ENCODE peak calls at places on chromosomes 11 and 22, in ten cellular contexts. One of them, this sample, is unnamed.

GRCh38 chr11:46743043-46743442 is 24.0 kb downstream of the F2 start:
- DNase-seq in ovary: no peak
- DNase-seq in astrocyte of the cerebellum: no peak
- DNase-seq in astrocyte: no peak
- DNase-seq in spleen: no peak
- DNase-seq in gastrocnemius medialis: no peak
- DNase-seq in GM23338: no peak
- DNase-seq in adrenal gland: no peak
- DNase-seq in right lobe of liver: no peak
- DNase-seq in fibroblast of mammary gland: no peak
- DNase-seq in this sample: no peak

GRCh38 chr11:129569007-129569406 is 193.4 kb downstream of the BARX2 start:
- DNase-seq in GM23338: no peak
- DNase-seq in astrocyte: no peak
- DNase-seq in astrocyte of the cerebellum: no peak
- DNase-seq in adrenal gland: no peak
- DNase-seq in right lobe of liver: no peak
- DNase-seq in fibroblast of mammary gland: no peak
- DNase-seq in gastrocnemius medialis: no peak
- DNase-seq in spleen: no peak
- DNase-seq in ovary: no peak
- DNase-seq in this sample: no peak

GRCh38 chr11:75350743-75351540 is 519 bp downstream of the ARRB1 start:
- DNase-seq in fibroblast of mammary gland: peak
- DNase-seq in gastrocnemius medialis: peak
- DNase-seq in right lobe of liver: peak
- DNase-seq in astrocyte of the cerebellum: no peak
- DNase-seq in astrocyte: peak
- DNase-seq in spleen: peak
- DNase-seq in GM23338: peak
- DNase-seq in adrenal gland: peak
- DNase-seq in ovary: peak
- DNase-seq in this sample: no peak

GRCh38 chr11:67090717-67091116 is 28.3 kb upstream of the KDM2A start:
- DNase-seq in gastrocnemius medialis: no peak
- DNase-seq in GM23338: no peak
- DNase-seq in adrenal gland: no peak
- DNase-seq in spleen: no peak
- DNase-seq in astrocyte of the cerebellum: no peak
- DNase-seq in ovary: no peak
- DNase-seq in fibroblast of mammary gland: no peak
- DNase-seq in right lobe of liver: no peak
- DNase-seq in astrocyte: no peak
- DNase-seq in this sample: no peak

GRCh38 chr11:108873305-108873704 is 208.4 kb downstream of the DDX10 start:
- DNase-seq in adrenal gland: no peak
- DNase-seq in astrocyte: peak
- DNase-seq in fibroblast of mammary gland: no peak
- DNase-seq in gastrocnemius medialis: no peak
- DNase-seq in astrocyte of the cerebellum: no peak
- DNase-seq in ovary: no peak
- DNase-seq in GM23338: no peak
- DNase-seq in spleen: no peak
- DNase-seq in right lobe of liver: no peak
- DNase-seq in this sample: no peak

GRCh38 chr22:23282089-23282501 is 101.8 kb downstream of the BCR start:
- DNase-seq in fibroblast of mammary gland: peak
- DNase-seq in ovary: peak
- DNase-seq in astrocyte of the cerebellum: no peak
- DNase-seq in right lobe of liver: no peak
- DNase-seq in GM23338: no peak
- DNase-seq in gastrocnemius medialis: no peak
- DNase-seq in spleen: no peak
- DNase-seq in astrocyte: peak
- DNase-seq in adrenal gland: peak
- DNase-seq in this sample: peak

GRCh38 chr22:49297286-49297870 is 530.3 kb downstream of the BRD1 start:
- DNase-seq in ovary: no peak
- DNase-seq in astrocyte of the cerebellum: no peak
- DNase-seq in spleen: peak
- DNase-seq in adrenal gland: no peak
- DNase-seq in astrocyte: no peak
- DNase-seq in fibroblast of mammary gland: no peak
- DNase-seq in GM23338: no peak
- DNase-seq in gastrocnemius medialis: no peak
- DNase-seq in right lobe of liver: no peak
- DNase-seq in this sample: no peak

GRCh38 chr22:25698986-25699385 is 43.0 kb upstream of the MYO18B start:
- DNase-seq in astrocyte of the cerebellum: no peak
- DNase-seq in spleen: no peak
- DNase-seq in GM23338: no peak
- DNase-seq in fibroblast of mammary gland: no peak
- DNase-seq in right lobe of liver: no peak
- DNase-seq in adrenal gland: no peak
- DNase-seq in ovary: no peak
- DNase-seq in gastrocnemius medialis: no peak
- DNase-seq in astrocyte: no peak
- DNase-seq in this sample: no peak

GRCh38 chr11:103936059-103936458 is 100.4 kb upstream of the DDI1 start:
- DNase-seq in GM23338: no peak
- DNase-seq in right lobe of liver: no peak
- DNase-seq in astrocyte: peak
- DNase-seq in adrenal gland: peak
- DNase-seq in spleen: no peak
- DNase-seq in astrocyte of the cerebellum: no peak
- DNase-seq in ovary: no peak
- DNase-seq in gastrocnemius medialis: no peak
- DNase-seq in fibroblast of mammary gland: peak
- DNase-seq in this sample: no peak

GRCh38 chr22:44591146-44591790 is 93.2 kb upstream of the RTL6 start:
- DNase-seq in astrocyte of the cerebellum: no peak
- DNase-seq in fibroblast of mammary gland: no peak
- DNase-seq in right lobe of liver: no peak
- DNase-seq in astrocyte: no peak
- DNase-seq in ovary: no peak
- DNase-seq in adrenal gland: no peak
- DNase-seq in GM23338: no peak
- DNase-seq in spleen: no peak
- DNase-seq in gastrocnemius medialis: no peak
- DNase-seq in this sample: no peak

GRCh38 chr11:76609736-76610370 is 60.7 kb downstream of the LRRC32 start:
- DNase-seq in right lobe of liver: no peak
- DNase-seq in GM23338: no peak
- DNase-seq in adrenal gland: no peak
- DNase-seq in fibroblast of mammary gland: peak
- DNase-seq in astrocyte of the cerebellum: peak
- DNase-seq in gastrocnemius medialis: no peak
- DNase-seq in ovary: no peak
- DNase-seq in spleen: no peak
- DNase-seq in astrocyte: peak
- DNase-seq in this sample: no peak

DNA sequence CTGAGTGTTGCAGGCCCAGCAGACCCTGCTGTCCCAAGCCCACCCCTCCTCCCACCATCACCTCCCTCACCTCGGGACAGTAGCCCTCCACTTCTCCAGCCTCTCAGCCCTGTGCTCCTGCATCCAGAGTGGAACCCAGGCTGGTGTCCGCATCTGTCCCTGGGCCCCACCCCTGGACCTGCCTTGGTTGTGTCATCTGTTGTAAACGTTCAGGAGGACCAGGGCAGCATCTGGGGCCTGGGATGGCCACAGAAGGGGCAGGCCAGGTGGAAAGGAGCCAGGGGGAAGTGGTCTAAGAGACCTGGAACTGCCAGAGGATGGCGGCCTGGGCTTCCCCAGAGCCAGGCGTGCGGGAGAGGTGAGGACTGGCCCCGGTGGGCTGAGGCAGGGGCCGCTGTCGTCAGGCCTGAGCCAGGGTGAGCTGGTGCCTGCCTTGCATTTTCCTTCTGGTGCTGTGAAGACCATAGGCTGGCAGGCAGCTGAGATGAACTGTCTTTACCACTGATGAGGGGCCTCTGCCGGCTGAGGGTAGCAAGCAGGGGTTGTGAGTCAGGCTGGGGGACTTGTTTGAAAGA is 26.1 kb upstream of the MGAT3 start:
- DNase-seq in right lobe of liver: no peak
- DNase-seq in ovary: no peak
- DNase-seq in fibroblast of mammary gland: no peak
- DNase-seq in astrocyte: no peak
- DNase-seq in astrocyte of the cerebellum: no peak
- DNase-seq in adrenal gland: no peak
- DNase-seq in spleen: peak
- DNase-seq in GM23338: no peak
- DNase-seq in gastrocnemius medialis: no peak
- DNase-seq in this sample: no peak
- H3K4me3 ChIP-seq in right lobe of liver: no peak
- H3K4me3 ChIP-seq in ovary: no peak
- H3K4me3 ChIP-seq in fibroblast of mammary gland: no peak
- H3K4me3 ChIP-seq in astrocyte: no peak
- H3K4me3 ChIP-seq in astrocyte of the cerebellum: no peak
- H3K4me3 ChIP-seq in adrenal gland: no peak
- H3K4me3 ChIP-seq in spleen: no peak
- H3K4me3 ChIP-seq in GM23338: no peak
- H3K4me3 ChIP-seq in gastrocnemius medialis: no peak
- H3K4me3 ChIP-seq in this sample: no peak

GRCh38 chr11:61791737-61792309 is 576 bp downstream of the TMEM258 start:
- DNase-seq in GM23338: peak
- DNase-seq in ovary: peak
- DNase-seq in spleen: no peak
- DNase-seq in astrocyte of the cerebellum: peak
- DNase-seq in gastrocnemius medialis: no peak
- DNase-seq in adrenal gland: peak
- DNase-seq in right lobe of liver: peak
- DNase-seq in astrocyte: peak
- DNase-seq in fibroblast of mammary gland: peak
- DNase-seq in this sample: peak
- TF ChIP-seq CTCF in GM23338: peak
- TF ChIP-seq CTCF in ovary: no peak
- TF ChIP-seq CTCF in spleen: no peak
- TF ChIP-seq CTCF in astrocyte of the cerebellum: no peak
- TF ChIP-seq CTCF in gastrocnemius medialis: no peak
- TF ChIP-seq CTCF in adrenal gland: no peak
- TF ChIP-seq CTCF in right lobe of liver: no peak
- TF ChIP-seq CTCF in astrocyte: no peak
- TF ChIP-seq CTCF in fibroblast of mammary gland: no peak
- TF ChIP-seq CTCF in this sample: no peak

GRCh38 chr11:44304091-44305084 is 5.6 kb downstream of the ALX4 start:
- DNase-seq in spleen: no peak
- DNase-seq in astrocyte of the cerebellum: no peak
- DNase-seq in astrocyte: no peak
- DNase-seq in fibroblast of mammary gland: no peak
- DNase-seq in right lobe of liver: no peak
- DNase-seq in gastrocnemius medialis: no peak
- DNase-seq in ovary: no peak
- DNase-seq in adrenal gland: no peak
- DNase-seq in GM23338: peak
- DNase-seq in this sample: no peak

GRCh38 chr11:44303401-44303938 is 6.5 kb downstream of the ALX4 start:
- DNase-seq in right lobe of liver: no peak
- DNase-seq in ovary: no peak
- DNase-seq in gastrocnemius medialis: no peak
- DNase-seq in fibroblast of mammary gland: no peak
- DNase-seq in spleen: no peak
- DNase-seq in astrocyte: no peak
- DNase-seq in astrocyte of the cerebellum: no peak
- DNase-seq in adrenal gland: no peak
- DNase-seq in GM23338: no peak
- DNase-seq in this sample: no peak

GRCh38 chr11:44300881-44301855 is 8.8 kb downstream of the ALX4 start:
- DNase-seq in astrocyte: no peak
- DNase-seq in astrocyte of the cerebellum: no peak
- DNase-seq in fibroblast of mammary gland: peak
- DNase-seq in ovary: no peak
- DNase-seq in spleen: no peak
- DNase-seq in adrenal gland: no peak
- DNase-seq in right lobe of liver: no peak
- DNase-seq in gastrocnemius medialis: no peak
- DNase-seq in GM23338: no peak
- DNase-seq in this sample: no peak

GRCh38 chr11:44298862-44299261 is 11.1 kb downstream of the ALX4 start:
- DNase-seq in ovary: no peak
- DNase-seq in adrenal gland: no peak
- DNase-seq in fibroblast of mammary gland: no peak
- DNase-seq in astrocyte: no peak
- DNase-seq in right lobe of liver: no peak
- DNase-seq in spleen: no peak
- DNase-seq in astrocyte of the cerebellum: no peak
- DNase-seq in GM23338: no peak
- DNase-seq in gastrocnemius medialis: no peak
- DNase-seq in this sample: no peak

DNA sequence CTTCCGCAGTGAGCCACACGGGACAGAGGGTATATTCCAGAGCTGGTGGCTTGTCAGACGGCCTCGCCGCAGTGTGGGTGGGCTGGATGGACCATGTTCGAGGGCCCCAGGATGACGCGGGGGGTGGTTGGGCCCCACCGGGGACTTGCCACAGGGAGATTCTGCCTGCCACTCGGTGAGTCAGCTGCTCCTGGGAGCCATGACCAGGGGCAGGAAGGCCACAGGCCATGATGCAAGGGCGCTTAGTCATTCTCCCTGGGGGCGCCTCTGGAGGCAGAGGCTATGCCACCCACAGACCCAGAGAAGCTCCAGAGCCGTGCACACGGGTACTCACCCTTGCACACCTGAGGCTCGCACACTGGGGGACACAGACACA is 8.1 kb downstream of the ALX4 start:
- DNase-seq in right lobe of liver: no peak
- DNase-seq in astrocyte of the cerebellum: no peak
- DNase-seq in adrenal gland: peak
- DNase-seq in gastrocnemius medialis: no peak
- DNase-seq in ovary: no peak
- DNase-seq in spleen: no peak
- DNase-seq in astrocyte: no peak
- DNase-seq in fibroblast of mammary gland: peak
- DNase-seq in GM23338: no peak
- DNase-seq in this sample: no peak
- H3K4me3 ChIP-seq in right lobe of liver: no peak
- H3K4me3 ChIP-seq in astrocyte of the cerebellum: no peak
- H3K4me3 ChIP-seq in adrenal gland: no peak
- H3K4me3 ChIP-seq in gastrocnemius medialis: no peak
- H3K4me3 ChIP-seq in ovary: no peak
- H3K4me3 ChIP-seq in spleen: no peak
- H3K4me3 ChIP-seq in astrocyte: no peak
- H3K4me3 ChIP-seq in fibroblast of mammary gland: no peak
- H3K4me3 ChIP-seq in GM23338: no peak
- H3K4me3 ChIP-seq in this sample: no peak

DNA sequence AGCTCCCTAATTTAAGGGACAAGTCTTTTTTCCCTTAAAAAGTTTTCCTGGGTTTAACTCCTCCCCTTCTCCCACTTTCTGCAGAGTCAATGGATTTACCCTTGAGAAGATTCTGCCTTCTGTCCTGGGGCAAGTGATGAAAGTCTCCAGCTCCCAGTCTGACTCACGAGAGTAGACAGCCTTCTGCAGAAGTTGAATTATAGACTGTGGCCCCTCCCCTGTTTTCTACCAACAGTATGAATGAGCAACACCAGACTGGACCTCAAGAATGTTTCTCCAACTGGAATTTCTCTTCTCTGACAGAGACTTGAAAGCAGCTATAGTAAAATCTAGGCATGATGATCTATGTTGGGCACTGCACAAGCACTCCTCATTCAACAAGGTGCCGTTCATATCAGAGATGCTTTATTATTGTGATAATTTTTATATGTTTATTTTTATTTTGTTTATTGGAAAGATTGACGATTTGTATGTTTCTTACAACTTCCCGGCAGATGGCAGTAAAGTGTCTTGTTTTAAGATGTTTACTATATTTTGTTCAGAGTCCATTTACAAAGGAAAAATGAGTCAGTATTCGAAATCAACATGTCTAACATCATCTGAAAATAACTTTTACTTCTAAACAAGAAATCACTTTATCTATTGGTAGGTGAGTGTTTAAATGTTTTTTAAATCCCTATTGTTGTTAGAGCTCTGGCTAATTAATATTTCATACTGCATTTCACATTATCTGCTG is 56.6 kb downstream of the LMO2 start:
- DNase-seq in adrenal gland: peak
- DNase-seq in ovary: no peak
- DNase-seq in gastrocnemius medialis: no peak
- DNase-seq in fibroblast of mammary gland: peak
- DNase-seq in astrocyte of the cerebellum: peak
- DNase-seq in GM23338: no peak
- DNase-seq in astrocyte: peak
- DNase-seq in spleen: no peak
- DNase-seq in right lobe of liver: no peak
- DNase-seq in this sample: peak
- TF ChIP-seq CTCF in adrenal gland: peak
- TF ChIP-seq CTCF in ovary: no peak
- TF ChIP-seq CTCF in gastrocnemius medialis: no peak
- TF ChIP-seq CTCF in fibroblast of mammary gland: peak
- TF ChIP-seq CTCF in astrocyte of the cerebellum: no peak
- TF ChIP-seq CTCF in GM23338: no peak
- TF ChIP-seq CTCF in astrocyte: peak
- TF ChIP-seq CTCF in spleen: no peak
- TF ChIP-seq CTCF in right lobe of liver: peak
- TF ChIP-seq CTCF in this sample: peak